ENCODE peak calls at places on chromosomes 12 and 14, in ten cellular contexts. J, N, U, Y, M, I, G, O, K and T are unnamed samples. For H3K4me1 and H3K9me3, the result is how much of the 10 kb centered on the place peaks cover.

GRCh38 chr12:14954269-14954668 is 7.1 kb downstream of the ARHGDIB start:
- DNase-seq in K (no peak), I (no peak), J (no peak), M (no peak), N (no peak), O (no peak), U (no peak), Y (no peak), G (no peak), T (no peak)

GRCh38 chr12:49198431-49199155 is 9.7 kb upstream of the TUBA1A start:
- DNase-seq in N (peak), J (no peak), G (no peak), M (peak), I (no peak), K (peak), O (no peak), Y (peak), U (peak), T (no peak)

GRCh38 chr12:5518584-5519365 is 86.9 kb downstream of the NTF3 start:
- DNase-seq in G (no peak), J (no peak), N (no peak), M (no peak), I (no peak), U (no peak), O (no peak), K (no peak), Y (no peak), T (no peak)

GRCh38 chr14:21902561-21903199 is 229.1 kb upstream of the OR4E1 start:
- DNase-seq in I (no peak), O (no peak), U (no peak), N (no peak), K (no peak), G (no peak), J (no peak), Y (no peak), M (no peak), T (peak)

GRCh38 chr14:72679591-72680151 is 214.2 kb downstream of the DPF3 start:
- DNase-seq in N (peak), G (no peak), M (no peak), O (no peak), I (no peak), J (no peak), U (no peak), K (no peak), Y (no peak), T (no peak)

GRCh38 chr14:23660290-23661226 is 24.4 kb downstream of the DHRS2 start:
- DNase-seq in G (no peak), M (peak), U (no peak), Y (no peak), N (no peak), K (no peak), I (no peak), O (no peak), J (no peak), T (no peak)

GRCh38 chr14:55228261-55228660 is 36.9 kb upstream of the DLGAP5 start:
- DNase-seq in I (no peak), O (no peak), Y (no peak), J (no peak), U (no peak), G (no peak), M (no peak), K (no peak), N (no peak), T (no peak)

GRCh38 chr12:27781680-27782079 is 1.6 kb upstream of the MANSC4 start:
- DNase-seq in N (no peak), O (no peak), G (no peak), J (no peak), U (no peak), K (no peak), I (no peak), Y (no peak), M (no peak), T (no peak)

GRCh38 chr14:63435838-63436237 is 107.3 kb downstream of the PPP2R5E start:
- DNase-seq in G (peak), U (peak), J (peak), K (peak), O (peak), I (peak), Y (peak), N (no peak), M (peak), T (peak)

GRCh38 chr14:76780875-76781647 is 19.8 kb downstream of the VASH1 start:
- DNase-seq in Y (peak), G (no peak), I (peak), J (peak), M (no peak), O (peak), N (peak), U (no peak), K (no peak), T (no peak)

GRCh38 chr12:89469361-89469760 is 55.2 kb downstream of the GALNT4 start:
- DNase-seq in O (no peak), I (no peak), N (no peak), U (no peak), Y (no peak), M (no peak), J (no peak), G (no peak), K (no peak), T (no peak)

GRCh38 chr12:103530352-103530751 is 34.6 kb upstream of the C12orf42 start:
- DNase-seq in N (no peak), O (no peak), K (no peak), U (no peak), I (no peak), Y (no peak), J (no peak), M (no peak), G (no peak), T (no peak)

GRCh38 chr12:53474077-53474476 is 22.2 kb downstream of the PCBP2 start:
- DNase-seq in G (no peak), U (no peak), K (no peak), N (no peak), J (no peak), Y (no peak), M (no peak), I (no peak), O (no peak), T (no peak)

GRCh38 chr12:131735153-131735456 is 24.2 kb downstream of the SFSWAP start:
- DNase-seq in U (no peak), K (no peak), G (no peak), Y (no peak), O (no peak), N (no peak), M (no peak), J (no peak), I (no peak), T (no peak)

GRCh38 chr12:123971770-123972447 is 722 bp downstream of the CCDC92 start:
- DNase-seq in Y (no peak), O (peak), G (no peak), U (peak), J (peak), N (peak), M (no peak), K (peak), I (peak), T (peak)

GRCh38 chr14:46920542-46920941 is 269.0 kb upstream of the RPL10L start:
- DNase-seq in Y (no peak), I (no peak), K (no peak), J (no peak), M (no peak), U (no peak), O (no peak), G (no peak), N (no peak), T (no peak)

DNA sequence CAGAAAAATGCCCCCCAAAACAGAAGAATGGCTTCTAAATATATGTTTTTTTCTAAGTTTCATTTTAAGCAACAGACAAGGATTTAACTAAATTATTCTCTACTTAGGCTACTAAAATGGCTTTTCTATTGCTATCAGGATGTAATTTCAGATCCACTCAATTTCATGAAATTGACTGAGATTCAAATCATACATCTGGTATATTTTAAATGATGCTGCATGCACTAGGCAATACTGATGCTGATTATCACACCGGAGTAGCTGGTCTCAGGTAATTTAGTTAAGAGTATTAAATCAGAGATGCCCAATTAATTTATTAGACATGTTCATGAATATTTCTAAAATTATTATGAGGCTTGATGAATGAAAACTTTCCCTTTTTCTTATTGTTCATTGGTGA is 151.7 kb downstream of the APAF1 start:
- DNase-seq in N (peak), G (no peak), J (no peak), U (no peak), Y (no peak), O (no peak), I (no peak), K (no peak), M (no peak), T (no peak)
- H3K4me1 ChIP-seq in N (under half), G (under half), J (under half), U (under half), Y (under half), O (under half), I (under half), K (under half), M (under half), T (under half)

GRCh38 chr14:59707778-59708635 is 131.4 kb upstream of the CCDC175 start:
- DNase-seq in N (peak), I (no peak), O (no peak), Y (no peak), U (no peak), K (no peak), G (no peak), M (no peak), J (no peak), T (no peak)
- TF ChIP-seq CTCF in N (no peak), I (no peak), O (no peak), Y (no peak), U (no peak), K (no peak), G (no peak), M (no peak), J (no peak), T (no peak)

GRCh38 chr12:34297790-34298164 is 275.5 kb downstream of the ALG10 start:
- DNase-seq in J (peak), K (no peak), G (no peak), I (no peak), O (no peak), U (no peak), Y (no peak), M (no peak), N (no peak), T (no peak)
- H3K9me3 ChIP-seq in J (under half), K (under half), G (under half), I (under half), O (half or more), U (under half), Y (under half), M (under half), N (under half), T (half or more)

GRCh38 chr14:93109572-93110481 is 5.9 kb downstream of the ITPK1 start:
- DNase-seq in Y (no peak), U (no peak), K (no peak), M (no peak), G (no peak), J (no peak), O (no peak), N (no peak), I (no peak), T (no peak)
- H3K4me1 ChIP-seq in Y (under half), U (under half), K (half or more), M (under half), G (under half), J (under half), O (under half), N (under half), I (under half), T (under half)

GRCh38 chr12:108526482-108527234 is 11.6 kb downstream of the FICD start:
- DNase-seq in N (no peak), O (no peak), G (no peak), I (no peak), Y (no peak), M (no peak), J (no peak), K (no peak), U (no peak), T (no peak)
- TF ChIP-seq CTCF in N (no peak), O (no peak), G (no peak), I (no peak), Y (no peak), M (no peak), J (no peak), K (no peak), U (no peak), T (no peak)

DNA sequence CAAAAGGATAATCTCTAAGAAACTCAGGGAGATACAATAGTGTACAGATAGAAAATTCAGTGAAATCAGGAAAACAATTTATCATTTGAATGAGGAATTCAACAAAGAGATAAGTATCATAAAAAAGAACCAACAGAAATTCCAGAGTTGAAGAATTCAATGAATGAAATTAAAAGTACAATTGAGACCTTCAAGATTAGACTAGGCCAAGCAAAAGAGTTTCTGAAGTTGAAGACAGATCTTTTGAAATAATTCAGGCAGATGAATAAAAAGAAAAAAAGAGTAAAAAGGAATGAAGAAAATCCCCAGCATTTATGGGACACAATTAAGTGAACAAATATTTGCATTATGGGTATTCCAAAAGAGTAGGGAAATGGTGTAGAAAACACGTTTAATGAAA is 412.6 kb downstream of the TMEM121 start:
- DNase-seq in N (no peak), O (no peak), I (no peak), J (no peak), K (no peak), Y (no peak), M (no peak), U (no peak), G (no peak), T (no peak)
- H3K9me3 ChIP-seq in N (under half), O (under half), I (under half), J (under half), K (half or more), Y (under half), M (under half), U (under half), G (under half), T (under half)